ENCODE peak calls at places on chromosome 13, in eight cellular contexts. O, E, J, L, K, R, M and N are unnamed samples.

GRCh38 chr13:100875392-100876043 is 200.9 kb upstream of the TMTC4 start:
- DNase-seq in L (peak; percentile 14), R (peak; percentile 91), E (no peak), M (no peak), O (no peak), K (peak; percentile 27), J (peak; percentile 90), N (peak; percentile 95)

GRCh38 chr13:89514534-89515312 is 1832.8 kb upstream of the MIR17HG start:
- DNase-seq in R (no peak), O (no peak), J (peak; percentile 11), M (no peak), E (no peak), K (no peak), L (no peak), N (peak; percentile 66)

GRCh38 chr13:79485014-79485441 is 4.1 kb downstream of the NDFIP2 start:
- DNase-seq in E (peak; percentile 67), O (no peak), K (no peak), R (peak; percentile 90), J (peak; percentile 57), M (no peak), L (peak; percentile 54), N (peak; percentile 81)

GRCh38 chr13:78595819-78596700 is 7.3 kb downstream of the POU4F1 start:
- DNase-seq in M (no peak), R (no peak), L (peak; percentile 46), O (no peak), K (no peak), E (no peak), J (no peak), N (no peak)

GRCh38 chr13:87810920-87811344 is 139.8 kb downstream of the SLITRK5 start:
- DNase-seq in E (peak; percentile 35), M (no peak), O (no peak), K (no peak), R (no peak), J (no peak), L (peak; percentile 7), N (no peak)

GRCh38 chr13:98557934-98558630 is 18.8 kb downstream of the STK24 start:
- DNase-seq in K (no peak), O (no peak), M (no peak), R (no peak), L (no peak), E (no peak), J (no peak), N (peak; percentile 63)

GRCh38 chr13:21043898-21044297 is 17.5 kb downstream of the LATS2 start:
- DNase-seq in L (no peak), K (no peak), J (peak; percentile 89), R (peak; percentile 87), M (no peak), O (no peak), E (no peak), N (peak; percentile 91)

GRCh38 chr13:46146898-46147297 is 35.1 kb downstream of the LCP1 start:
- DNase-seq in L (no peak), J (no peak), O (no peak), E (no peak), M (no peak), K (no peak), R (peak; percentile 26), N (peak; percentile 18)

GRCh38 chr13:30895773-30896172 is 10.3 kb upstream of the MEDAG start:
- DNase-seq in L (no peak), J (peak; percentile 71), O (peak; percentile 45), R (peak; percentile 95), E (peak; percentile 18), M (peak; percentile 58), K (no peak), N (peak; percentile 86)

GRCh38 chr13:112182831-112183543 is 116.0 kb downstream of the SOX1 start:
- DNase-seq in O (no peak), J (no peak), E (no peak), R (no peak), K (no peak), M (no peak), L (peak; percentile 86), N (no peak)

GRCh38 chr13:21608961-21609360 is 5.0 kb upstream of the MICU2 start:
- DNase-seq in L (peak; percentile 43), M (no peak), K (no peak), R (no peak), E (no peak), O (no peak), J (no peak), N (peak; percentile 26)

GRCh38 chr13:20354722-20355121 is 122.6 kb upstream of the GJB6 start:
- DNase-seq in R (no peak), O (no peak), K (no peak), J (no peak), E (no peak), M (no peak), L (no peak), N (no peak)

GRCh38 chr13:50352720-50353491 is 337.7 kb downstream of the KCNRG start:
- DNase-seq in J (no peak), O (no peak), L (no peak), E (no peak), R (no peak), M (no peak), K (no peak), N (no peak)

GRCh38 chr13:32040052-32040642 is 8.6 kb downstream of the FRY start:
- DNase-seq in M (no peak), E (no peak), L (no peak), J (no peak), O (no peak), R (no peak), K (no peak), N (no peak)

GRCh38 chr13:43268632-43269031 is 245.2 kb downstream of the DNAJC15 start:
- DNase-seq in K (no peak), M (no peak), R (peak; percentile 49), O (no peak), E (no peak), J (no peak), L (no peak), N (no peak)

GRCh38 chr13:42486711-42487198 is 87.2 kb upstream of the TNFSF11 start:
- DNase-seq in E (no peak), J (no peak), K (no peak), R (peak; percentile 21), O (no peak), L (peak; percentile 55), M (no peak), N (peak; percentile 93)

GRCh38 chr13:100976993-100977392 is 302.4 kb upstream of the TMTC4 start:
- DNase-seq in K (no peak), M (no peak), J (no peak), L (no peak), R (no peak), E (no peak), O (no peak), N (no peak)

GRCh38 chr13:26423634-26424033 is 133.8 kb upstream of the WASF3 start:
- DNase-seq in M (no peak), K (no peak), R (peak; percentile 65), O (no peak), L (no peak), J (no peak), E (no peak), N (no peak)

GRCh38 chr13:106100261-106100919 is 435.1 kb downstream of the EFNB2 start:
- DNase-seq in M (no peak), L (no peak), O (no peak), K (peak; percentile 42), R (no peak), J (no peak), E (peak; percentile 89), N (no peak)
- TF ChIP-seq CTCF in M (no peak), L (no peak), O (no peak), K (no peak), R (no peak), J (no peak), E (no peak), N (no peak)

GRCh38 chr13:74290324-74290773 is 156.1 kb upstream of the KLF12 start:
- DNase-seq in J (peak; percentile 48), E (peak; percentile 19), K (peak; percentile 77), O (peak; percentile 17), M (no peak), L (peak; percentile 17), R (peak; percentile 88), N (peak; percentile 91)
- H3K4me3 ChIP-seq in J (peak overlapping the region; percentile 8), E (no peak overlapping the region), K (no peak overlapping the region), O (no peak overlapping the region), M (no peak overlapping the region), L (no peak overlapping the region), R (peak overlapping the region; percentile 6), N (no peak overlapping the region)

GRCh38 chr13:23741879-23742510 is 147.2 kb downstream of the MIPEP start:
- DNase-seq in M (no peak), L (peak; percentile 29), R (no peak), J (no peak), E (no peak), K (peak; percentile 33), O (no peak), N (peak; percentile 15)
- TF ChIP-seq CTCF in M (no peak), L (peak; percentile 70), R (peak; percentile 42), J (peak; percentile 51), E (no peak), K (peak; percentile 51), O (no peak), N (peak; percentile 48)

GRCh38 chr13:28558567-28558966 is 63.6 kb upstream of the FLT1 start:
- DNase-seq in J (no peak), M (no peak), R (no peak), K (no peak), L (no peak), E (no peak), O (no peak), N (peak; percentile 29)
- H3K4me3 ChIP-seq in J (peak overlapping the region; percentile 2), M (no peak overlapping the region), R (no peak overlapping the region), K (no peak overlapping the region), L (no peak overlapping the region), E (no peak overlapping the region), O (no peak overlapping the region), N (no peak overlapping the region)

GRCh38 chr13:106382569-106382968 is 152.9 kb downstream of the EFNB2 start:
- DNase-seq in L (no peak), K (no peak), O (no peak), E (no peak), M (no peak), R (no peak), J (no peak), N (no peak)
- TF ChIP-seq CTCF in L (no peak), K (no peak), O (no peak), E (no peak), M (no peak), R (no peak), J (no peak), N (no peak)

DNA sequence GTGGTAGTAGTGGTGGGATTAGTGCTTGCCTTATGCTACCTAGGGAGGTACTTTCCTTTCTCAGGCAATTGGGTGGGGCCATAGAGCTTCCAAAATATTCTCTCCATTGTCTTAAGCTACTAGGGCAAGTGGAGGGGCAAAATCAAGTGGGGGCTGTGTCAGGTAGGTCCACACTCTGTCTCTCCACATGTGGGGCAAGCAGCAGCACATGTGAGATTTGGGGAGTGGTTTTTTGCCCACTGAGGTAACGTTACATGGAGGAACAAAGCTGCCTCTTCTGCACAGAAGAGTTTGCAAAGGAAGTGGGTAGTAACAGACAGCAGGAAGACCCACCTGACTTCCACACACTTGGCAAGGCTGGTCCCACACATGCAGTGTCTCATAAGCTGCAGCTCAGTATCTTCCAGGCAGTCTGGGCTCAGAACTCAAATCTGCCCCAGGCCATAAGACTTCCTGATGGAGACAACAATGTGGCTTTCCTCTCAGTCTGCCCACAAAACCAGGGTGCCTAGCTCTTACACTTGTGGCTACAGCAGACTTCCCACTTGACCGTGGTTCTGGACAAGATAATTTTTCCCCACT is 1581.5 kb upstream of the PCDH20 start:
- DNase-seq in O (no peak), K (no peak), E (no peak), L (no peak), R (no peak), M (no peak), J (no peak), N (no peak)
- H3K4me3 ChIP-seq in O (no peak overlapping the region), K (no peak overlapping the region), E (no peak overlapping the region), L (no peak overlapping the region), R (no peak overlapping the region), M (no peak overlapping the region), J (no peak overlapping the region), N (no peak overlapping the region)

GRCh38 chr13:72774019-72774418 is 7.7 kb downstream of the DIS3 start:
- DNase-seq in J (no peak), L (no peak), O (no peak), K (no peak), M (no peak), R (peak; percentile 17), E (no peak), N (peak; percentile 13)
- TF ChIP-seq CTCF in J (no peak), L (no peak), O (no peak), K (no peak), M (no peak), R (no peak), E (no peak), N (no peak)